ENCODE peak calls at places on chromosomes 3 and 15, in seven cellular contexts. Q, M, O, T, H, Y and A are unnamed samples.

GRCh38 chr15:38058596-38059075 is 124.2 kb downstream of the TMCO5A start:
- DNase-seq in O (no peak), Q (no peak), H (no peak), M (no peak), T (no peak), Y (no peak), A (no peak)

GRCh38 chr3:69343875-69344274 is 42.0 kb downstream of the FRMD4B start:
- DNase-seq in M (peak), Q (no peak), T (no peak), Y (no peak), H (no peak), O (no peak), A (no peak)

GRCh38 chr15:36877796-36878744 is 222.3 kb downstream of the MEIS2 start:
- DNase-seq in Y (no peak), O (no peak), T (no peak), H (no peak), M (no peak), Q (no peak), A (no peak)

GRCh38 chr3:184719709-184720108 is 7.8 kb upstream of the MAGEF1 start:
- DNase-seq in M (no peak), O (no peak), Y (no peak), Q (no peak), H (no peak), T (no peak), A (no peak)

GRCh38 chr3:81968628-81969027 is 207.2 kb upstream of the GBE1 start:
- DNase-seq in Y (no peak), O (no peak), T (no peak), H (no peak), Q (no peak), M (no peak), A (no peak)

GRCh38 chr3:166123576-166123975 is 286.4 kb upstream of the BCHE start:
- DNase-seq in O (no peak), Q (no peak), T (no peak), M (no peak), Y (no peak), H (no peak), A (no peak)

GRCh38 chr15:64905119-64905831 is 6.4 kb upstream of the ANKDD1A start:
- DNase-seq in H (peak), Y (no peak), T (peak), M (peak), Q (no peak), O (peak), A (no peak)

GRCh38 chr3:189548053-189548452 is 83.1 kb upstream of the TP63 start:
- DNase-seq in Y (no peak), H (no peak), Q (no peak), T (no peak), M (no peak), O (no peak), A (no peak)